ENCODE peak calls at places on chromosomes 3 and 15, in ten cellular contexts. One of them, this sample, is unnamed.

GRCh38 chr15:70050970-70051369 is 46.7 kb downstream of the TLE3 start:
- DNase-seq in suprapubic skin: peak
- DNase-seq in A549: no peak
- DNase-seq in stomach: no peak
- DNase-seq in GM12878: no peak
- DNase-seq in K562: no peak
- DNase-seq in ovary: no peak
- DNase-seq in sigmoid colon: no peak
- DNase-seq in transverse colon: no peak
- DNase-seq in esophagus muscularis mucosa: no peak
- DNase-seq in this sample: no peak

GRCh38 chr3:170714562-170715535 is 129.0 kb upstream of the SLC7A14 start:
- DNase-seq in suprapubic skin: no peak
- DNase-seq in A549: no peak
- DNase-seq in stomach: no peak
- DNase-seq in GM12878: no peak
- DNase-seq in K562: no peak
- DNase-seq in ovary: no peak
- DNase-seq in sigmoid colon: no peak
- DNase-seq in transverse colon: no peak
- DNase-seq in esophagus muscularis mucosa: no peak
- DNase-seq in this sample: no peak

GRCh38 chr3:151318946-151319345 is 2.3 kb upstream of the GPR87 start:
- DNase-seq in suprapubic skin: no peak
- DNase-seq in A549: no peak
- DNase-seq in stomach: no peak
- DNase-seq in GM12878: no peak
- DNase-seq in K562: no peak
- DNase-seq in ovary: no peak
- DNase-seq in sigmoid colon: no peak
- DNase-seq in transverse colon: no peak
- DNase-seq in esophagus muscularis mucosa: no peak
- DNase-seq in this sample: no peak

GRCh38 chr3:20930034-20930433 is 744.0 kb upstream of the SGO1 start:
- DNase-seq in suprapubic skin: no peak
- DNase-seq in A549: no peak
- DNase-seq in stomach: peak
- DNase-seq in GM12878: no peak
- DNase-seq in K562: peak
- DNase-seq in ovary: no peak
- DNase-seq in sigmoid colon: no peak
- DNase-seq in transverse colon: no peak
- DNase-seq in esophagus muscularis mucosa: no peak
- DNase-seq in this sample: peak

GRCh38 chr3:162546910-162547309 is 1050.3 kb downstream of the OTOL1 start:
- DNase-seq in suprapubic skin: no peak
- DNase-seq in A549: no peak
- DNase-seq in stomach: no peak
- DNase-seq in GM12878: no peak
- DNase-seq in K562: no peak
- DNase-seq in ovary: no peak
- DNase-seq in sigmoid colon: no peak
- DNase-seq in transverse colon: no peak
- DNase-seq in esophagus muscularis mucosa: no peak
- DNase-seq in this sample: no peak

GRCh38 chr3:111947179-111947727 is 31.6 kb upstream of the ABHD10 start:
- DNase-seq in suprapubic skin: no peak
- DNase-seq in A549: no peak
- DNase-seq in stomach: no peak
- DNase-seq in GM12878: no peak
- DNase-seq in K562: no peak
- DNase-seq in ovary: no peak
- DNase-seq in sigmoid colon: no peak
- DNase-seq in transverse colon: no peak
- DNase-seq in esophagus muscularis mucosa: no peak
- DNase-seq in this sample: no peak

GRCh38 chr15:99508807-99509311 is 56.9 kb upstream of the MEF2A start:
- DNase-seq in suprapubic skin: no peak
- DNase-seq in A549: no peak
- DNase-seq in stomach: no peak
- DNase-seq in GM12878: no peak
- DNase-seq in K562: no peak
- DNase-seq in ovary: no peak
- DNase-seq in sigmoid colon: no peak
- DNase-seq in transverse colon: no peak
- DNase-seq in esophagus muscularis mucosa: no peak
- DNase-seq in this sample: no peak

GRCh38 chr15:68526269-68526668 is 52.5 kb upstream of the CORO2B start:
- DNase-seq in suprapubic skin: no peak
- DNase-seq in A549: no peak
- DNase-seq in stomach: no peak
- DNase-seq in GM12878: no peak
- DNase-seq in K562: no peak
- DNase-seq in ovary: no peak
- DNase-seq in sigmoid colon: no peak
- DNase-seq in transverse colon: no peak
- DNase-seq in esophagus muscularis mucosa: no peak
- DNase-seq in this sample: no peak

GRCh38 chr15:90879730-90880366 is 4.5 kb upstream of the FES start:
- DNase-seq in suprapubic skin: no peak
- DNase-seq in A549: no peak
- DNase-seq in stomach: no peak
- DNase-seq in GM12878: no peak
- DNase-seq in K562: no peak
- DNase-seq in ovary: no peak
- DNase-seq in sigmoid colon: no peak
- DNase-seq in transverse colon: no peak
- DNase-seq in esophagus muscularis mucosa: no peak
- DNase-seq in this sample: no peak

GRCh38 chr3:74756586-74756985 is 142.1 kb upstream of the CNTN3 start:
- DNase-seq in suprapubic skin: no peak
- DNase-seq in A549: no peak
- DNase-seq in stomach: no peak
- DNase-seq in GM12878: no peak
- DNase-seq in K562: no peak
- DNase-seq in ovary: no peak
- DNase-seq in sigmoid colon: no peak
- DNase-seq in transverse colon: no peak
- DNase-seq in esophagus muscularis mucosa: no peak
- DNase-seq in this sample: no peak

GRCh38 chr3:14448063-14448462 is 45.7 kb downstream of the SLC6A6 start:
- DNase-seq in suprapubic skin: no peak
- DNase-seq in A549: no peak
- DNase-seq in stomach: no peak
- DNase-seq in GM12878: no peak
- DNase-seq in K562: no peak
- DNase-seq in ovary: no peak
- DNase-seq in sigmoid colon: no peak
- DNase-seq in transverse colon: no peak
- DNase-seq in esophagus muscularis mucosa: no peak
- DNase-seq in this sample: no peak

GRCh38 chr3:53243165-53243564 is 12.7 kb downstream of the TKT start:
- DNase-seq in suprapubic skin: no peak
- DNase-seq in A549: no peak
- DNase-seq in stomach: no peak
- DNase-seq in GM12878: no peak
- DNase-seq in K562: no peak
- DNase-seq in ovary: peak
- DNase-seq in sigmoid colon: no peak
- DNase-seq in transverse colon: no peak
- DNase-seq in esophagus muscularis mucosa: no peak
- DNase-seq in this sample: peak

GRCh38 chr15:25565470-25566264 is 126.8 kb upstream of the UBE3A start:
- DNase-seq in suprapubic skin: no peak
- DNase-seq in A549: no peak
- DNase-seq in stomach: no peak
- DNase-seq in GM12878: no peak
- DNase-seq in K562: no peak
- DNase-seq in ovary: no peak
- DNase-seq in sigmoid colon: no peak
- DNase-seq in transverse colon: no peak
- DNase-seq in esophagus muscularis mucosa: no peak
- DNase-seq in this sample: no peak

GRCh38 chr3:126473292-126474168 is 2.2 kb downstream of the ZXDC start:
- DNase-seq in suprapubic skin: no peak
- DNase-seq in A549: no peak
- DNase-seq in stomach: no peak
- DNase-seq in GM12878: no peak
- DNase-seq in K562: no peak
- DNase-seq in ovary: no peak
- DNase-seq in sigmoid colon: no peak
- DNase-seq in transverse colon: no peak
- DNase-seq in esophagus muscularis mucosa: no peak
- DNase-seq in this sample: no peak
- H3K4me3 ChIP-seq in suprapubic skin: peak
- H3K4me3 ChIP-seq in A549: peak
- H3K4me3 ChIP-seq in stomach: peak
- H3K4me3 ChIP-seq in GM12878: peak
- H3K4me3 ChIP-seq in K562: peak
- H3K4me3 ChIP-seq in ovary: no peak
- H3K4me3 ChIP-seq in sigmoid colon: peak
- H3K4me3 ChIP-seq in transverse colon: no peak
- H3K4me3 ChIP-seq in esophagus muscularis mucosa: peak
- H3K4me3 ChIP-seq in this sample: peak

GRCh38 chr3:87766736-87767135 is 292.1 kb downstream of the CGGBP1 start:
- DNase-seq in suprapubic skin: no peak
- DNase-seq in A549: no peak
- DNase-seq in stomach: no peak
- DNase-seq in GM12878: no peak
- DNase-seq in K562: no peak
- DNase-seq in ovary: no peak
- DNase-seq in sigmoid colon: no peak
- DNase-seq in transverse colon: no peak
- DNase-seq in esophagus muscularis mucosa: no peak
- DNase-seq in this sample: no peak

GRCh38 chr3:87761341-87761740 is 297.5 kb downstream of the CGGBP1 start:
- DNase-seq in suprapubic skin: no peak
- DNase-seq in A549: no peak
- DNase-seq in stomach: no peak
- DNase-seq in GM12878: no peak
- DNase-seq in K562: no peak
- DNase-seq in ovary: no peak
- DNase-seq in sigmoid colon: no peak
- DNase-seq in transverse colon: no peak
- DNase-seq in esophagus muscularis mucosa: no peak
- DNase-seq in this sample: no peak

GRCh38 chr3:87761795-87762194 is 297.0 kb downstream of the CGGBP1 start:
- DNase-seq in suprapubic skin: no peak
- DNase-seq in A549: no peak
- DNase-seq in stomach: no peak
- DNase-seq in GM12878: no peak
- DNase-seq in K562: no peak
- DNase-seq in ovary: no peak
- DNase-seq in sigmoid colon: peak
- DNase-seq in transverse colon: no peak
- DNase-seq in esophagus muscularis mucosa: no peak
- DNase-seq in this sample: no peak

DNA sequence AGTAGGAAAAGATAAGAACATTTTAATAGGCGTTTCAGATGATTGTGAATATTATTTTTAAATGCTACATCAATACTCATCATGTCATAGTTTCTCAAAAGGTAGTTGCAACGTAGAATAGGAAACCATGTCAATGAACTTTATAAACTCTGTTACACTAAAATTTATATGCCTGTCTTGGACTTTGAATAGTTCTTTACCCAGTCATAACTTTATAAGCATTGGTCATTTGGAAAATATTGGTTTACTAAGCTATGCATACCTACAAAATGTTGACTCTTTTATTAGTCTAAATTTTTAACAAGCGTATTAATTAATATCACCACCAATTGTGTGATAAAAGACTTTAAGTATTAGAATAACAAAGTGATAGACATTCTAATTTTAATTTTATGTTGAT is 293.5 kb downstream of the CGGBP1 start:
- DNase-seq in suprapubic skin: no peak
- DNase-seq in A549: no peak
- DNase-seq in stomach: no peak
- DNase-seq in GM12878: no peak
- DNase-seq in K562: no peak
- DNase-seq in ovary: no peak
- DNase-seq in sigmoid colon: no peak
- DNase-seq in transverse colon: no peak
- DNase-seq in esophagus muscularis mucosa: no peak
- DNase-seq in this sample: no peak
- TF ChIP-seq EP300 in suprapubic skin: no peak
- TF ChIP-seq EP300 in A549: no peak
- TF ChIP-seq EP300 in stomach: no peak
- TF ChIP-seq EP300 in GM12878: no peak
- TF ChIP-seq EP300 in K562: no peak
- TF ChIP-seq EP300 in ovary: no peak
- TF ChIP-seq EP300 in sigmoid colon: no peak
- TF ChIP-seq EP300 in transverse colon: no peak
- TF ChIP-seq EP300 in esophagus muscularis mucosa: no peak
- TF ChIP-seq EP300 in this sample: no peak

DNA sequence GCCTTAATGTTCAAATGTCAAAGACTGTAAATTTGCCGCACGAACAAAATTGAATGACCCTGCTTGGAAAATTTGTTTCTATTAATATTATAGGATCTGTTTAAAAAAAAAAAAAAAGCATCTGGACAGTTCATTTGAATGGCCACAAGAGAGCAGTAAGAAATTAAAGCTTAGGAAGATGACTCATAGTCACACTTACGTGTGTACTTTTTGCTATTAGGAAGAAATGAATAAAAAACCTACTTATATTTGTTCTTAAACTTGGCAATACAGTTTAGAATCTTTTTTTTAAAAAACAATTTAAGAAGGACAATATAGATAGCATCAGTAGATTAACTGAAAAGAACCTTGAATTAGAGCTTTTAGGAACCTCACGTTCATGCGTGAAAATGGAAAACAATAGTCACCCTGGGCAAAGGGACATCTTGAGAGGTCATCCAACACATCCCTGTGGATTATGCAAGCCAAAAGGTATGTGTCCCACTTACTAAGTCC is 621.8 kb downstream of the MECOM start:
- DNase-seq in suprapubic skin: no peak
- DNase-seq in A549: peak
- DNase-seq in stomach: no peak
- DNase-seq in GM12878: no peak
- DNase-seq in K562: peak
- DNase-seq in ovary: no peak
- DNase-seq in sigmoid colon: no peak
- DNase-seq in transverse colon: no peak
- DNase-seq in esophagus muscularis mucosa: no peak
- DNase-seq in this sample: peak
- H3K4me3 ChIP-seq in suprapubic skin: no peak
- H3K4me3 ChIP-seq in A549: no peak
- H3K4me3 ChIP-seq in stomach: no peak
- H3K4me3 ChIP-seq in GM12878: no peak
- H3K4me3 ChIP-seq in K562: no peak
- H3K4me3 ChIP-seq in ovary: no peak
- H3K4me3 ChIP-seq in sigmoid colon: no peak
- H3K4me3 ChIP-seq in transverse colon: no peak
- H3K4me3 ChIP-seq in esophagus muscularis mucosa: peak
- H3K4me3 ChIP-seq in this sample: no peak

DNA sequence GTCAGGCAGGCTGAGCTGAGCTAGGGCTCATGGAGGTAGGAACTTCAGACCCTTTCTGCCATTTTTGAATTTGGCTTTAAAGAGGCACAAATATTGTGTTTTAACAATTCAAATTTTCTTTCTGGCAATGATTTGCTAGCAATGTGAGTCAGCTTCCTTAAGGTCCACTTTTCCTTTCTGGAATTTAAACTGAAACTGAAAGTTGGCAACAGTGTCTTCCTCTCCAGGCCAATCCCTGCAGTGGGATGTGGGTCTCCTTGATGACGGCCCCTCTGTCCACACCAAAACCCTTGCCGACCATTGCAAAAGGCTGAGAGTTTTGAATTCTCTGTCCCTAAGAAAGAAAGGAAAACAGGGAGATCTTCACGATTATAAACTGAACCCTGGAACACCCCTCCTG is 27.1 kb downstream of the RPSA start:
- DNase-seq in suprapubic skin: no peak
- DNase-seq in A549: no peak
- DNase-seq in stomach: no peak
- DNase-seq in GM12878: no peak
- DNase-seq in K562: no peak
- DNase-seq in ovary: no peak
- DNase-seq in sigmoid colon: no peak
- DNase-seq in transverse colon: no peak
- DNase-seq in esophagus muscularis mucosa: no peak
- DNase-seq in this sample: no peak
- TF ChIP-seq EP300 in suprapubic skin: no peak
- TF ChIP-seq EP300 in A549: no peak
- TF ChIP-seq EP300 in stomach: no peak
- TF ChIP-seq EP300 in GM12878: no peak
- TF ChIP-seq EP300 in K562: no peak
- TF ChIP-seq EP300 in ovary: no peak
- TF ChIP-seq EP300 in sigmoid colon: no peak
- TF ChIP-seq EP300 in transverse colon: no peak
- TF ChIP-seq EP300 in esophagus muscularis mucosa: no peak
- TF ChIP-seq EP300 in this sample: no peak